ENCODE peak calls at places on chromosome 20, in ten cellular contexts. L is pancreas; E is AML-193; X is activated effector memory CD4-positive, alpha-beta T cell treated with Interleukin-2 at 50 U/mL for 16 hours; J is NCI-H345; F is esophagus squamous epithelium; B is amniotic epithelial cell; U is ELR; I is M059J; K is fibroblast of pulmonary artery. W is an unnamed sample.

GRCh38 chr20:62860924-62861691 is 514 bp downstream of the TCFL5 start:
- DNase-seq in L (peak), E (no peak), X (peak), J (peak), F (no peak), B (no peak), U (peak), I (peak), K (no peak), W (peak)

GRCh38 chr20:3420211-3420707 is 12.8 kb upstream of the DNAAF9 start:
- DNase-seq in L (no peak), E (peak), X (peak), J (peak), F (no peak), B (peak), U (peak), I (peak), K (peak), W (peak)

GRCh38 chr20:860891-861290 is 27.4 kb downstream of the FAM110A start:
- DNase-seq in L (no peak), E (no peak), X (no peak), J (no peak), F (no peak), B (no peak), U (no peak), I (no peak), K (no peak), W (no peak)

GRCh38 chr20:37734228-37734980 is 40.6 kb downstream of the CTNNBL1 start:
- DNase-seq in L (no peak), E (no peak), X (no peak), J (no peak), F (no peak), B (peak), U (peak), I (no peak), K (peak), W (no peak)

GRCh38 chr20:9140172-9140760 is 71.4 kb downstream of the PLCB4 start:
- DNase-seq in L (no peak), E (no peak), X (no peak), J (no peak), F (no peak), B (no peak), U (no peak), I (peak), K (no peak), W (no peak)

GRCh38 chr20:40913224-40913821 is 115.3 kb upstream of the TOP1 start:
- DNase-seq in L (no peak), E (no peak), X (no peak), J (no peak), F (no peak), B (no peak), U (no peak), I (no peak), K (no peak), W (no peak)

GRCh38 chr20:62585571-62585970 is 56.7 kb upstream of the SLCO4A1 start:
- DNase-seq in L (no peak), E (no peak), X (no peak), J (no peak), F (no peak), B (no peak), U (no peak), I (no peak), K (no peak), W (no peak)

GRCh38 chr20:60132162-60132826 is 174.1 kb downstream of the CDH26 start:
- DNase-seq in L (no peak), E (no peak), X (no peak), J (no peak), F (no peak), B (no peak), U (no peak), I (peak), K (no peak), W (no peak)

GRCh38 chr20:51528263-51529026 is 14.1 kb downstream of the NFATC2 start:
- DNase-seq in L (no peak), E (no peak), X (peak), J (no peak), F (no peak), B (no peak), U (no peak), I (no peak), K (no peak), W (no peak)

GRCh38 chr20:61369731-61370520 is 117.9 kb downstream of the CDH4 start:
- DNase-seq in L (no peak), E (no peak), X (no peak), J (no peak), F (no peak), B (no peak), U (no peak), I (no peak), K (no peak), W (no peak)

GRCh38 chr20:8568068-8568467 is 436.0 kb downstream of the PLCB1 start:
- DNase-seq in L (no peak), E (peak), X (no peak), J (no peak), F (no peak), B (peak), U (no peak), I (no peak), K (peak), W (no peak)

GRCh38 chr20:11103866-11104265 is 430.1 kb upstream of the JAG1 start:
- DNase-seq in L (no peak), E (no peak), X (no peak), J (no peak), F (no peak), B (peak), U (no peak), I (peak), K (peak), W (no peak)

GRCh38 chr20:38680492-38681118 is 43.7 kb upstream of the SLC32A1 start:
- DNase-seq in L (no peak), E (peak), X (no peak), J (no peak), F (no peak), B (peak), U (peak), I (peak), K (peak), W (peak)

GRCh38 chr20:23141450-23142161 is 55.5 kb upstream of the CD93 start:
- DNase-seq in L (peak), E (no peak), X (no peak), J (no peak), F (no peak), B (no peak), U (no peak), I (peak), K (no peak), W (no peak)

GRCh38 chr20:10282930-10283556 is 64.4 kb downstream of the SNAP25 start:
- DNase-seq in L (no peak), E (no peak), X (no peak), J (no peak), F (no peak), B (peak), U (peak), I (peak), K (peak), W (peak)

GRCh38 chr20:20022498-20022897 is 5.3 kb downstream of the NAA20 start:
- DNase-seq in L (no peak), E (no peak), X (no peak), J (no peak), F (no peak), B (no peak), U (no peak), I (no peak), K (no peak), W (no peak)

GRCh38 chr20:11588875-11589274 is 328.8 kb upstream of the BTBD3 start:
- DNase-seq in L (no peak), E (no peak), X (no peak), J (no peak), F (no peak), B (no peak), U (no peak), I (no peak), K (no peak), W (no peak)

GRCh38 chr20:32234135-32234808 is 26.6 kb downstream of the POFUT1 start:
- DNase-seq in L (no peak), E (no peak), X (no peak), J (no peak), F (no peak), B (no peak), U (no peak), I (no peak), K (no peak), W (no peak)

GRCh38 chr20:32526125-32526524 is 59.0 kb downstream of the NOL4L start:
- DNase-seq in L (peak), E (no peak), X (no peak), J (no peak), F (no peak), B (no peak), U (no peak), I (no peak), K (no peak), W (no peak)

GRCh38 chr20:577167-577791 is 32.8 kb downstream of the TCF15 start:
- DNase-seq in L (no peak), E (peak), X (no peak), J (no peak), F (no peak), B (peak), U (peak), I (peak), K (peak), W (peak)

GRCh38 chr20:58131581-58132142 is 96.8 kb downstream of the ANKRD60 start:
- DNase-seq in L (no peak), E (no peak), X (no peak), J (no peak), F (no peak), B (peak), U (peak), I (peak), K (peak), W (no peak)

GRCh38 chr20:33650753-33651561 is 11.2 kb upstream of the C20orf144 start:
- DNase-seq in L (no peak), E (no peak), X (no peak), J (peak), F (no peak), B (no peak), U (no peak), I (no peak), K (no peak), W (no peak)

GRCh38 chr20:3995067-3995748 is 20.1 kb downstream of the RNF24 start:
- DNase-seq in L (no peak), E (no peak), X (no peak), J (no peak), F (no peak), B (peak), U (peak), I (peak), K (peak), W (peak)

GRCh38 chr20:58102744-58103516 is 125.5 kb downstream of the ANKRD60 start:
- DNase-seq in L (no peak), E (no peak), X (no peak), J (no peak), F (no peak), B (peak), U (peak), I (peak), K (no peak), W (no peak)

GRCh38 chr20:5845686-5846651 is 95.8 kb downstream of the SHLD1 start:
- DNase-seq in L (no peak), E (no peak), X (no peak), J (peak), F (no peak), B (peak), U (peak), I (no peak), K (peak), W (no peak)

GRCh38 chr20:35171753-35172433 is at the start of gene PROCR:
- DNase-seq in L (peak), E (peak), X (no peak), J (no peak), F (no peak), B (peak), U (peak), I (peak), K (peak), W (peak)

GRCh38 chr20:23143098-23143497 is 57.0 kb upstream of the CD93 start:
- DNase-seq in L (no peak), E (peak), X (no peak), J (no peak), F (no peak), B (peak), U (peak), I (peak), K (peak), W (peak)

GRCh38 chr20:9927224-9927623 is 88.3 kb upstream of the PAK5 start:
- DNase-seq in L (no peak), E (no peak), X (no peak), J (no peak), F (no peak), B (no peak), U (no peak), I (no peak), K (no peak), W (no peak)

GRCh38 chr20:57212890-57213276 is 53.6 kb downstream of the BMP7 start:
- DNase-seq in L (peak), E (no peak), X (no peak), J (no peak), F (no peak), B (no peak), U (no peak), I (no peak), K (no peak), W (no peak)

GRCh38 chr20:49768204-49769124 is 44.2 kb upstream of the SLC9A8 start:
- DNase-seq in L (no peak), E (peak), X (no peak), J (peak), F (no peak), B (peak), U (peak), I (peak), K (peak), W (no peak)

GRCh38 chr20:4170621-4171537 is 155.5 kb upstream of the RNF24 start:
- DNase-seq in L (no peak), E (no peak), X (no peak), J (no peak), F (no peak), B (peak), U (peak), I (peak), K (peak), W (no peak)

GRCh38 chr20:20488388-20488787 is 120.5 kb downstream of the INSM1 start:
- DNase-seq in L (no peak), E (no peak), X (no peak), J (no peak), F (no peak), B (no peak), U (no peak), I (no peak), K (no peak), W (no peak)

GRCh38 chr20:58664883-58665282 is 13.8 kb downstream of the STX16 start:
- DNase-seq in L (no peak), E (no peak), X (no peak), J (no peak), F (no peak), B (no peak), U (no peak), I (no peak), K (no peak), W (no peak)

GRCh38 chr20:62961799-62962198 is 9.3 kb downstream of the SLC17A9 start:
- DNase-seq in L (no peak), E (no peak), X (no peak), J (no peak), F (no peak), B (no peak), U (no peak), I (no peak), K (no peak), W (no peak)

GRCh38 chr20:1632228-1632577 is 12.4 kb upstream of the SIRPB1 start:
- DNase-seq in L (no peak), E (no peak), X (no peak), J (no peak), F (no peak), B (no peak), U (no peak), I (no peak), K (no peak), W (no peak)

GRCh38 chr20:51321343-51322163 is 221.0 kb downstream of the NFATC2 start:
- DNase-seq in L (no peak), E (no peak), X (no peak), J (no peak), F (no peak), B (no peak), U (no peak), I (peak), K (no peak), W (no peak)

GRCh38 chr20:58224097-58224496 is 4.4 kb downstream of the ANKRD60 start:
- DNase-seq in L (no peak), E (no peak), X (no peak), J (no peak), F (no peak), B (no peak), U (peak), I (peak), K (no peak), W (peak)

W was measured in RKO.